ENCODE peak calls at places on chromosomes 3 and 15, in ten cellular contexts. A, E, O, M, F, B, W, Z, R and S are unnamed samples.

GRCh38 chr15:81000144-81000625 is 538 bp upstream of the TLNRD1 start:
- DNase-seq in W (no peak), Z (no peak), O (peak), F (no peak), M (no peak), R (no peak), A (no peak), B (no peak), E (no peak), S (no peak)

GRCh38 chr15:72339777-72340177 is 19.8 kb upstream of the CELF6 start:
- DNase-seq in E (no peak), W (peak), A (no peak), O (peak), F (no peak), B (peak), M (no peak), Z (no peak), R (no peak), S (peak)

GRCh38 chr15:78322243-78322642 is 17.9 kb upstream of the CRABP1 start:
- DNase-seq in B (peak), A (no peak), R (no peak), Z (no peak), O (no peak), W (peak), M (no peak), F (no peak), E (peak), S (no peak)

GRCh38 chr15:46343527-46343926 is 708.7 kb downstream of the SQOR start:
- DNase-seq in Z (no peak), O (no peak), F (no peak), R (no peak), E (no peak), A (no peak), W (no peak), B (no peak), M (no peak), S (no peak)

GRCh38 chr3:172315401-172316091 is 132.7 kb downstream of the GHSR start:
- DNase-seq in A (no peak), R (no peak), F (no peak), M (no peak), O (peak), Z (no peak), B (no peak), W (no peak), E (no peak), S (no peak)

GRCh38 chr15:92645051-92645631 is 10.4 kb downstream of the FAM174B start:
- DNase-seq in A (no peak), B (no peak), R (no peak), E (no peak), W (no peak), M (no peak), F (no peak), Z (no peak), O (no peak), S (peak)

GRCh38 chr15:52728899-52729298 is 49.7 kb upstream of the ATOSA start:
- DNase-seq in M (no peak), R (no peak), Z (no peak), F (no peak), B (no peak), A (no peak), O (no peak), E (no peak), W (no peak), S (no peak)

GRCh38 chr3:33942483-33943150 is 144.2 kb downstream of the PDCD6IP start:
- DNase-seq in A (no peak), O (no peak), Z (no peak), E (no peak), M (no peak), B (no peak), F (no peak), W (no peak), R (no peak), S (no peak)

GRCh38 chr15:75179773-75180140 is 21.9 kb upstream of the C15orf39 start:
- DNase-seq in M (no peak), A (no peak), W (no peak), R (no peak), B (no peak), F (no peak), Z (no peak), O (no peak), E (no peak), S (no peak)

GRCh38 chr15:91032919-91033803 is 10.8 kb upstream of the VPS33B start:
- DNase-seq in F (no peak), E (peak), B (peak), Z (peak), W (peak), O (peak), R (no peak), M (peak), A (peak), S (no peak)

GRCh38 chr3:32305477-32305876 is 67.0 kb downstream of the CMTM8 start:
- DNase-seq in O (no peak), M (no peak), F (no peak), A (no peak), B (no peak), W (no peak), Z (no peak), E (no peak), R (no peak), S (no peak)

GRCh38 chr3:48503406-48504050 is 446 bp downstream of the SHISA5 start:
- DNase-seq in M (no peak), O (peak), W (peak), R (no peak), B (no peak), E (peak), Z (peak), A (no peak), F (peak), S (no peak)

GRCh38 chr15:88653200-88654064 is 14.6 kb downstream of the ISG20 start:
- DNase-seq in O (no peak), F (no peak), R (no peak), A (peak), E (no peak), B (no peak), M (no peak), Z (no peak), W (peak), S (no peak)

GRCh38 chr3:77539677-77540076 is 499.8 kb downstream of the ROBO2 start:
- DNase-seq in O (no peak), R (no peak), A (no peak), B (no peak), E (no peak), Z (peak), W (no peak), M (no peak), F (no peak), S (no peak)

GRCh38 chr15:101613130-101614000 is 38.8 kb downstream of the TM2D3 start:
- DNase-seq in A (no peak), F (peak), W (peak), O (peak), R (no peak), M (no peak), E (no peak), Z (peak), B (peak), S (peak)

GRCh38 chr3:191236635-191237034 is 37.6 kb downstream of the OSTN start:
- DNase-seq in A (no peak), B (no peak), E (no peak), M (no peak), W (no peak), R (no peak), Z (no peak), F (no peak), O (no peak), S (no peak)

GRCh38 chr3:134085034-134085775 is 55.5 kb upstream of the SLCO2A1 start:
- DNase-seq in E (no peak), M (no peak), R (no peak), W (no peak), B (no peak), F (no peak), Z (no peak), A (no peak), O (no peak), S (no peak)

GRCh38 chr3:187265461-187265955 is 26.0 kb downstream of the MASP1 start:
- DNase-seq in B (no peak), E (no peak), O (no peak), M (no peak), A (no peak), F (no peak), Z (no peak), R (no peak), W (no peak), S (no peak)

GRCh38 chr3:129625071-129625874 is 18.8 kb upstream of the PLXND1 start:
- DNase-seq in M (no peak), Z (peak), W (peak), B (no peak), E (no peak), F (no peak), A (no peak), R (no peak), O (no peak), S (no peak)

GRCh38 chr3:146169891-146170290 is 8.9 kb upstream of the PLOD2 start:
- DNase-seq in E (no peak), M (no peak), O (no peak), Z (no peak), A (no peak), R (no peak), W (no peak), F (no peak), B (no peak), S (no peak)

GRCh38 chr3:108305484-108306172 is 9.3 kb downstream of the HHLA2 start:
- DNase-seq in E (no peak), M (no peak), B (no peak), A (no peak), W (no peak), F (no peak), O (peak), R (no peak), Z (no peak), S (no peak)